ENCODE peak calls at places on chromosomes 1 and 21, in five cellular contexts. One of them, this sample, is unnamed.

GRCh38 chr1:195738971-195739650 is 869.1 kb downstream of the KCNT2 start:
- DNase-seq in activated naive CD4-positive, alpha-beta T cell: no peak
- DNase-seq in left ventricle myocardium superior: no peak
- DNase-seq in NCI-H510A: no peak
- DNase-seq in activated CD8-positive, alpha-beta memory T cell treated with anti-CD3 and anti-CD28 coated beads, Interleukin-2, amount 50 U/mL, for 48 hours: no peak
- DNase-seq in this sample: no peak

GRCh38 chr1:16158025-16158424 is 2.2 kb upstream of the EPHA2 start:
- DNase-seq in activated naive CD4-positive, alpha-beta T cell: peak
- DNase-seq in left ventricle myocardium superior: no peak
- DNase-seq in activated CD8-positive, alpha-beta memory T cell treated with anti-CD3 and anti-CD28 coated beads, Interleukin-2, amount 50 U/mL, for 48 hours: no peak
- DNase-seq in NCI-H510A: no peak
- DNase-seq in this sample: no peak

GRCh38 chr1:203968728-203969127 is 104.2 kb upstream of the SOX13 start:
- DNase-seq in NCI-H510A: no peak
- DNase-seq in activated naive CD4-positive, alpha-beta T cell: no peak
- DNase-seq in activated CD8-positive, alpha-beta memory T cell treated with anti-CD3 and anti-CD28 coated beads, Interleukin-2, amount 50 U/mL, for 48 hours: no peak
- DNase-seq in left ventricle myocardium superior: no peak
- DNase-seq in this sample: no peak

GRCh38 chr1:164780111-164780510 is 221.1 kb downstream of the PBX1 start:
- DNase-seq in activated CD8-positive, alpha-beta memory T cell treated with anti-CD3 and anti-CD28 coated beads, Interleukin-2, amount 50 U/mL, for 48 hours: no peak
- DNase-seq in NCI-H510A: no peak
- DNase-seq in activated naive CD4-positive, alpha-beta T cell: no peak
- DNase-seq in left ventricle myocardium superior: no peak
- DNase-seq in this sample: no peak

GRCh38 chr1:220123889-220124288 is 30.0 kb downstream of the IARS2 start:
- DNase-seq in left ventricle myocardium superior: no peak
- DNase-seq in NCI-H510A: peak
- DNase-seq in activated CD8-positive, alpha-beta memory T cell treated with anti-CD3 and anti-CD28 coated beads, Interleukin-2, amount 50 U/mL, for 48 hours: no peak
- DNase-seq in activated naive CD4-positive, alpha-beta T cell: no peak
- DNase-seq in this sample: no peak

GRCh38 chr1:207702317-207702716 is 49.5 kb upstream of the CD46 start:
- DNase-seq in activated CD8-positive, alpha-beta memory T cell treated with anti-CD3 and anti-CD28 coated beads, Interleukin-2, amount 50 U/mL, for 48 hours: no peak
- DNase-seq in activated naive CD4-positive, alpha-beta T cell: no peak
- DNase-seq in left ventricle myocardium superior: no peak
- DNase-seq in NCI-H510A: no peak
- DNase-seq in this sample: no peak

GRCh38 chr1:44407430-44408180 is 2.5 kb downstream of the RNF220 start:
- DNase-seq in activated CD8-positive, alpha-beta memory T cell treated with anti-CD3 and anti-CD28 coated beads, Interleukin-2, amount 50 U/mL, for 48 hours: peak
- DNase-seq in left ventricle myocardium superior: peak
- DNase-seq in activated naive CD4-positive, alpha-beta T cell: no peak
- DNase-seq in NCI-H510A: peak
- DNase-seq in this sample: no peak

GRCh38 chr1:235136111-235136510 is 7.5 kb upstream of the TOMM20 start:
- DNase-seq in NCI-H510A: no peak
- DNase-seq in activated naive CD4-positive, alpha-beta T cell: no peak
- DNase-seq in left ventricle myocardium superior: no peak
- DNase-seq in activated CD8-positive, alpha-beta memory T cell treated with anti-CD3 and anti-CD28 coated beads, Interleukin-2, amount 50 U/mL, for 48 hours: no peak
- DNase-seq in this sample: no peak

GRCh38 chr1:240091614-240092300 is at the start of gene FMN2:
- DNase-seq in activated CD8-positive, alpha-beta memory T cell treated with anti-CD3 and anti-CD28 coated beads, Interleukin-2, amount 50 U/mL, for 48 hours: peak
- DNase-seq in NCI-H510A: no peak
- DNase-seq in activated naive CD4-positive, alpha-beta T cell: no peak
- DNase-seq in left ventricle myocardium superior: no peak
- DNase-seq in this sample: peak

GRCh38 chr1:244273845-244274619 is 177.7 kb downstream of the ADSS2 start:
- DNase-seq in NCI-H510A: no peak
- DNase-seq in activated naive CD4-positive, alpha-beta T cell: no peak
- DNase-seq in left ventricle myocardium superior: peak
- DNase-seq in activated CD8-positive, alpha-beta memory T cell treated with anti-CD3 and anti-CD28 coated beads, Interleukin-2, amount 50 U/mL, for 48 hours: peak
- DNase-seq in this sample: no peak

GRCh38 chr1:201450721-201451291 is 18.2 kb downstream of the PHLDA3 start:
- DNase-seq in activated CD8-positive, alpha-beta memory T cell treated with anti-CD3 and anti-CD28 coated beads, Interleukin-2, amount 50 U/mL, for 48 hours: no peak
- DNase-seq in NCI-H510A: no peak
- DNase-seq in left ventricle myocardium superior: peak
- DNase-seq in activated naive CD4-positive, alpha-beta T cell: no peak
- DNase-seq in this sample: no peak

GRCh38 chr1:65281846-65282245 is 27.5 kb upstream of the DNAJC6 start:
- DNase-seq in left ventricle myocardium superior: no peak
- DNase-seq in NCI-H510A: no peak
- DNase-seq in activated CD8-positive, alpha-beta memory T cell treated with anti-CD3 and anti-CD28 coated beads, Interleukin-2, amount 50 U/mL, for 48 hours: no peak
- DNase-seq in activated naive CD4-positive, alpha-beta T cell: no peak
- DNase-seq in this sample: no peak

GRCh38 chr1:166839600-166840308 is 479 bp downstream of the POGK start:
- DNase-seq in activated naive CD4-positive, alpha-beta T cell: peak
- DNase-seq in NCI-H510A: peak
- DNase-seq in left ventricle myocardium superior: peak
- DNase-seq in activated CD8-positive, alpha-beta memory T cell treated with anti-CD3 and anti-CD28 coated beads, Interleukin-2, amount 50 U/mL, for 48 hours: peak
- DNase-seq in this sample: peak

GRCh38 chr21:45322231-45322959 is 34.7 kb upstream of the POFUT2 start:
- DNase-seq in activated naive CD4-positive, alpha-beta T cell: peak
- DNase-seq in NCI-H510A: no peak
- DNase-seq in activated CD8-positive, alpha-beta memory T cell treated with anti-CD3 and anti-CD28 coated beads, Interleukin-2, amount 50 U/mL, for 48 hours: no peak
- DNase-seq in left ventricle myocardium superior: no peak
- DNase-seq in this sample: no peak

GRCh38 chr1:100536031-100536430 is 1.9 kb upstream of the GPR88 start:
- DNase-seq in left ventricle myocardium superior: no peak
- DNase-seq in activated CD8-positive, alpha-beta memory T cell treated with anti-CD3 and anti-CD28 coated beads, Interleukin-2, amount 50 U/mL, for 48 hours: no peak
- DNase-seq in activated naive CD4-positive, alpha-beta T cell: no peak
- DNase-seq in NCI-H510A: no peak
- DNase-seq in this sample: no peak

GRCh38 chr1:150619576-150620509 is 9.6 kb downstream of the ENSA start:
- DNase-seq in activated CD8-positive, alpha-beta memory T cell treated with anti-CD3 and anti-CD28 coated beads, Interleukin-2, amount 50 U/mL, for 48 hours: no peak
- DNase-seq in NCI-H510A: no peak
- DNase-seq in activated naive CD4-positive, alpha-beta T cell: no peak
- DNase-seq in left ventricle myocardium superior: no peak
- DNase-seq in this sample: peak

GRCh38 chr1:51019811-51020210 is 49.8 kb downstream of the CDKN2C start:
- DNase-seq in NCI-H510A: no peak
- DNase-seq in left ventricle myocardium superior: no peak
- DNase-seq in activated CD8-positive, alpha-beta memory T cell treated with anti-CD3 and anti-CD28 coated beads, Interleukin-2, amount 50 U/mL, for 48 hours: no peak
- DNase-seq in activated naive CD4-positive, alpha-beta T cell: no peak
- DNase-seq in this sample: no peak

GRCh38 chr1:14835725-14836124 is 237.2 kb downstream of the KAZN start:
- DNase-seq in left ventricle myocardium superior: no peak
- DNase-seq in activated naive CD4-positive, alpha-beta T cell: no peak
- DNase-seq in activated CD8-positive, alpha-beta memory T cell treated with anti-CD3 and anti-CD28 coated beads, Interleukin-2, amount 50 U/mL, for 48 hours: no peak
- DNase-seq in NCI-H510A: no peak
- DNase-seq in this sample: no peak

GRCh38 chr1:155307247-155307740 is 1.4 kb upstream of the FDPS start:
- DNase-seq in left ventricle myocardium superior: no peak
- DNase-seq in NCI-H510A: no peak
- DNase-seq in activated naive CD4-positive, alpha-beta T cell: no peak
- DNase-seq in activated CD8-positive, alpha-beta memory T cell treated with anti-CD3 and anti-CD28 coated beads, Interleukin-2, amount 50 U/mL, for 48 hours: no peak
- DNase-seq in this sample: peak

GRCh38 chr1:64887689-64888217 is 78.6 kb downstream of the JAK1 start:
- DNase-seq in left ventricle myocardium superior: no peak
- DNase-seq in activated naive CD4-positive, alpha-beta T cell: no peak
- DNase-seq in activated CD8-positive, alpha-beta memory T cell treated with anti-CD3 and anti-CD28 coated beads, Interleukin-2, amount 50 U/mL, for 48 hours: no peak
- DNase-seq in NCI-H510A: no peak
- DNase-seq in this sample: no peak

GRCh38 chr1:213041443-213041842 is 9.6 kb upstream of the RPS6KC1 start:
- DNase-seq in activated CD8-positive, alpha-beta memory T cell treated with anti-CD3 and anti-CD28 coated beads, Interleukin-2, amount 50 U/mL, for 48 hours: no peak
- DNase-seq in activated naive CD4-positive, alpha-beta T cell: no peak
- DNase-seq in NCI-H510A: no peak
- DNase-seq in left ventricle myocardium superior: no peak
- DNase-seq in this sample: no peak

GRCh38 chr1:44947774-44948311 is 38.6 kb downstream of the EIF2B3 start:
- DNase-seq in activated naive CD4-positive, alpha-beta T cell: no peak
- DNase-seq in NCI-H510A: no peak
- DNase-seq in left ventricle myocardium superior: no peak
- DNase-seq in activated CD8-positive, alpha-beta memory T cell treated with anti-CD3 and anti-CD28 coated beads, Interleukin-2, amount 50 U/mL, for 48 hours: no peak
- DNase-seq in this sample: no peak

GRCh38 chr1:89286549-89287181 is 14.0 kb upstream of the GBP5 start:
- DNase-seq in NCI-H510A: no peak
- DNase-seq in activated naive CD4-positive, alpha-beta T cell: no peak
- DNase-seq in left ventricle myocardium superior: no peak
- DNase-seq in activated CD8-positive, alpha-beta memory T cell treated with anti-CD3 and anti-CD28 coated beads, Interleukin-2, amount 50 U/mL, for 48 hours: no peak
- DNase-seq in this sample: no peak

GRCh38 chr21:45336870-45337269 is 49.2 kb upstream of the POFUT2 start:
- DNase-seq in activated CD8-positive, alpha-beta memory T cell treated with anti-CD3 and anti-CD28 coated beads, Interleukin-2, amount 50 U/mL, for 48 hours: no peak
- DNase-seq in activated naive CD4-positive, alpha-beta T cell: no peak
- DNase-seq in NCI-H510A: no peak
- DNase-seq in left ventricle myocardium superior: peak
- DNase-seq in this sample: no peak

GRCh38 chr1:31904339-31905092 is 33.7 kb downstream of the PTP4A2 start:
- DNase-seq in left ventricle myocardium superior: peak
- DNase-seq in NCI-H510A: no peak
- DNase-seq in activated CD8-positive, alpha-beta memory T cell treated with anti-CD3 and anti-CD28 coated beads, Interleukin-2, amount 50 U/mL, for 48 hours: no peak
- DNase-seq in activated naive CD4-positive, alpha-beta T cell: no peak
- DNase-seq in this sample: no peak

GRCh38 chr1:170149241-170149640 is 3.5 kb downstream of the NTMT2 start:
- DNase-seq in activated CD8-positive, alpha-beta memory T cell treated with anti-CD3 and anti-CD28 coated beads, Interleukin-2, amount 50 U/mL, for 48 hours: no peak
- DNase-seq in NCI-H510A: no peak
- DNase-seq in activated naive CD4-positive, alpha-beta T cell: no peak
- DNase-seq in left ventricle myocardium superior: no peak
- DNase-seq in this sample: no peak

GRCh38 chr1:55718758-55719671 is 503.9 kb upstream of the USP24 start:
- DNase-seq in activated naive CD4-positive, alpha-beta T cell: no peak
- DNase-seq in left ventricle myocardium superior: peak
- DNase-seq in activated CD8-positive, alpha-beta memory T cell treated with anti-CD3 and anti-CD28 coated beads, Interleukin-2, amount 50 U/mL, for 48 hours: no peak
- DNase-seq in NCI-H510A: no peak
- DNase-seq in this sample: no peak

GRCh38 chr1:35431173-35431599 is 126.0 kb downstream of the KIAA0319L start:
- DNase-seq in left ventricle myocardium superior: no peak
- DNase-seq in NCI-H510A: no peak
- DNase-seq in activated naive CD4-positive, alpha-beta T cell: no peak
- DNase-seq in activated CD8-positive, alpha-beta memory T cell treated with anti-CD3 and anti-CD28 coated beads, Interleukin-2, amount 50 U/mL, for 48 hours: no peak
- DNase-seq in this sample: no peak

GRCh38 chr21:37871121-37871862 is 45.0 kb downstream of the KCNJ6 start:
- DNase-seq in NCI-H510A: no peak
- DNase-seq in left ventricle myocardium superior: no peak
- DNase-seq in activated CD8-positive, alpha-beta memory T cell treated with anti-CD3 and anti-CD28 coated beads, Interleukin-2, amount 50 U/mL, for 48 hours: no peak
- DNase-seq in activated naive CD4-positive, alpha-beta T cell: no peak
- DNase-seq in this sample: no peak

GRCh38 chr21:33061233-33061632 is 8.7 kb upstream of the OLIG1 start:
- DNase-seq in activated naive CD4-positive, alpha-beta T cell: no peak
- DNase-seq in left ventricle myocardium superior: no peak
- DNase-seq in activated CD8-positive, alpha-beta memory T cell treated with anti-CD3 and anti-CD28 coated beads, Interleukin-2, amount 50 U/mL, for 48 hours: no peak
- DNase-seq in NCI-H510A: no peak
- DNase-seq in this sample: no peak

GRCh38 chr1:20682571-20683236 is 21.5 kb upstream of the DDOST start:
- DNase-seq in activated CD8-positive, alpha-beta memory T cell treated with anti-CD3 and anti-CD28 coated beads, Interleukin-2, amount 50 U/mL, for 48 hours: no peak
- DNase-seq in activated naive CD4-positive, alpha-beta T cell: no peak
- DNase-seq in left ventricle myocardium superior: peak
- DNase-seq in NCI-H510A: peak
- DNase-seq in this sample: peak

GRCh38 chr1:228721407-228721806 is 13.9 kb upstream of the RHOU start:
- DNase-seq in activated naive CD4-positive, alpha-beta T cell: no peak
- DNase-seq in NCI-H510A: no peak
- DNase-seq in activated CD8-positive, alpha-beta memory T cell treated with anti-CD3 and anti-CD28 coated beads, Interleukin-2, amount 50 U/mL, for 48 hours: no peak
- DNase-seq in left ventricle myocardium superior: no peak
- DNase-seq in this sample: no peak

GRCh38 chr1:199808110-199808870 is 219.2 kb upstream of the NR5A2 start:
- DNase-seq in NCI-H510A: no peak
- DNase-seq in left ventricle myocardium superior: no peak
- DNase-seq in activated CD8-positive, alpha-beta memory T cell treated with anti-CD3 and anti-CD28 coated beads, Interleukin-2, amount 50 U/mL, for 48 hours: no peak
- DNase-seq in activated naive CD4-positive, alpha-beta T cell: no peak
- DNase-seq in this sample: no peak

GRCh38 chr1:174191255-174191906 is 32.1 kb downstream of the RABGAP1L start:
- DNase-seq in activated CD8-positive, alpha-beta memory T cell treated with anti-CD3 and anti-CD28 coated beads, Interleukin-2, amount 50 U/mL, for 48 hours: no peak
- DNase-seq in left ventricle myocardium superior: no peak
- DNase-seq in NCI-H510A: no peak
- DNase-seq in activated naive CD4-positive, alpha-beta T cell: no peak
- DNase-seq in this sample: no peak

GRCh38 chr21:43866233-43866632 is 1.2 kb downstream of the AGPAT3 start:
- DNase-seq in left ventricle myocardium superior: peak
- DNase-seq in activated CD8-positive, alpha-beta memory T cell treated with anti-CD3 and anti-CD28 coated beads, Interleukin-2, amount 50 U/mL, for 48 hours: peak
- DNase-seq in NCI-H510A: no peak
- DNase-seq in activated naive CD4-positive, alpha-beta T cell: no peak
- DNase-seq in this sample: no peak

GRCh38 chr1:118101445-118101844 is 83.6 kb downstream of the SPAG17 start:
- DNase-seq in activated CD8-positive, alpha-beta memory T cell treated with anti-CD3 and anti-CD28 coated beads, Interleukin-2, amount 50 U/mL, for 48 hours: no peak
- DNase-seq in activated naive CD4-positive, alpha-beta T cell: no peak
- DNase-seq in NCI-H510A: no peak
- DNase-seq in left ventricle myocardium superior: no peak
- DNase-seq in this sample: peak

GRCh38 chr1:64687725-64688285 is 57.1 kb upstream of the RAVER2 start:
- DNase-seq in left ventricle myocardium superior: no peak
- DNase-seq in activated naive CD4-positive, alpha-beta T cell: no peak
- DNase-seq in NCI-H510A: no peak
- DNase-seq in activated CD8-positive, alpha-beta memory T cell treated with anti-CD3 and anti-CD28 coated beads, Interleukin-2, amount 50 U/mL, for 48 hours: no peak
- DNase-seq in this sample: peak

GRCh38 chr1:19564366-19564765 is 79.0 kb upstream of the CAPZB start:
- DNase-seq in left ventricle myocardium superior: no peak
- DNase-seq in activated CD8-positive, alpha-beta memory T cell treated with anti-CD3 and anti-CD28 coated beads, Interleukin-2, amount 50 U/mL, for 48 hours: no peak
- DNase-seq in NCI-H510A: no peak
- DNase-seq in activated naive CD4-positive, alpha-beta T cell: no peak
- DNase-seq in this sample: no peak

GRCh38 chr1:87972818-87973217 is 644.1 kb downstream of the LMO4 start:
- DNase-seq in NCI-H510A: no peak
- DNase-seq in activated naive CD4-positive, alpha-beta T cell: no peak
- DNase-seq in activated CD8-positive, alpha-beta memory T cell treated with anti-CD3 and anti-CD28 coated beads, Interleukin-2, amount 50 U/mL, for 48 hours: no peak
- DNase-seq in left ventricle myocardium superior: no peak
- DNase-seq in this sample: no peak

This sample was measured in DMS153.